ENCODE peak calls at places on chromosome 3, in six cellular contexts. U is ovary, Q is HepG2, F is A549, L is tibial artery, I is heart right ventricle. T is an unnamed sample.

GRCh38 chr3:8713901-8714759 is 19.5 kb upstream of the CAV3 start:
- DNase-seq in F (peak), Q (peak), U (no peak), L (no peak), I (no peak), T (no peak)

GRCh38 chr3:171356251-171356650 is 104.0 kb downstream of the TNIK start:
- DNase-seq in Q (no peak), I (no peak), U (no peak), F (no peak), L (no peak), T (no peak)

GRCh38 chr3:81985996-81986723 is 224.7 kb upstream of the GBE1 start:
- DNase-seq in U (no peak), L (no peak), Q (peak), I (no peak), F (no peak), T (no peak)

GRCh38 chr3:54837964-54838363 is 89.9 kb downstream of the LRTM1 start:
- DNase-seq in U (no peak), L (no peak), I (no peak), F (no peak), Q (no peak), T (no peak)

GRCh38 chr3:57043518-57043917 is 16.9 kb upstream of the SPATA12 start:
- DNase-seq in I (no peak), Q (no peak), F (no peak), L (no peak), U (no peak), T (no peak)

GRCh38 chr3:30689202-30689641 is 82.8 kb downstream of the TGFBR2 start:
- DNase-seq in I (peak), Q (no peak), L (peak), U (peak), F (peak), T (no peak)

GRCh38 chr3:122975163-122975923 is 52.2 kb downstream of the SEMA5B start:
- DNase-seq in Q (no peak), F (no peak), L (no peak), I (no peak), U (peak), T (no peak)

GRCh38 chr3:47512416-47513124 is 942 bp downstream of the ELP6 start:
- DNase-seq in Q (no peak), F (no peak), L (peak), U (peak), I (peak), T (no peak)

GRCh38 chr3:38009807-38010591 is 19.4 kb downstream of the VILL start:
- DNase-seq in Q (no peak), U (no peak), L (no peak), F (no peak), I (no peak), T (no peak)

GRCh38 chr3:111764645-111765091 is 94.4 kb upstream of the PHLDB2 start:
- DNase-seq in U (no peak), F (no peak), Q (peak), L (no peak), I (no peak), T (peak)

GRCh38 chr3:123841476-123842238 is 42.5 kb downstream of the MYLK start:
- DNase-seq in U (no peak), I (no peak), L (no peak), Q (no peak), F (no peak), T (no peak)

GRCh38 chr3:142649996-142650693 is 54.0 kb downstream of the PLS1 start:
- DNase-seq in L (no peak), U (no peak), Q (no peak), I (no peak), F (no peak), T (no peak)

GRCh38 chr3:95134693-95135375 is 1072.0 kb downstream of the NSUN3 start:
- DNase-seq in Q (no peak), F (no peak), I (no peak), L (no peak), U (no peak), T (no peak)

GRCh38 chr3:6791161-6791560 is 69.8 kb upstream of the GRM7 start:
- DNase-seq in F (no peak), U (no peak), Q (no peak), L (no peak), I (no peak), T (no peak)

GRCh38 chr3:132347095-132347494 is 29.9 kb downstream of the ACP3 start:
- DNase-seq in U (no peak), F (no peak), I (no peak), L (no peak), Q (peak), T (no peak)

GRCh38 chr3:131658771-131659170 is 156.0 kb upstream of the MRPL3 start:
- DNase-seq in I (no peak), U (no peak), L (no peak), F (no peak), Q (no peak), T (no peak)

GRCh38 chr3:107756649-107757048 is 233.9 kb downstream of the BBX start:
- DNase-seq in L (no peak), I (no peak), F (no peak), U (no peak), Q (no peak), T (no peak)

GRCh38 chr3:152595975-152596832 is 238.7 kb upstream of the P2RY1 start:
- DNase-seq in U (peak), L (peak), Q (peak), I (no peak), F (no peak), T (peak)

GRCh38 chr3:184040010-184040409 is 8.5 kb downstream of the HTR3D start:
- DNase-seq in L (no peak), U (no peak), Q (peak), I (no peak), F (peak), T (no peak)

GRCh38 chr3:114623420-114624046 is 329.7 kb downstream of the TIGIT start:
- DNase-seq in I (no peak), Q (peak), L (no peak), U (peak), F (no peak), T (no peak)

GRCh38 chr3:111858641-111859040 is 424 bp upstream of the PHLDB2 start:
- DNase-seq in F (no peak), I (no peak), U (no peak), L (no peak), Q (no peak), T (no peak)

GRCh38 chr3:74711913-74712512 is 97.6 kb upstream of the CNTN3 start:
- DNase-seq in Q (no peak), F (no peak), I (no peak), U (no peak), L (no peak), T (no peak)

GRCh38 chr3:46712191-46713047 is 5.2 kb downstream of the PRSS50 start:
- DNase-seq in F (no peak), I (peak), U (peak), L (no peak), Q (no peak), T (no peak)

GRCh38 chr3:43869491-43869890 is 178.8 kb downstream of the ABHD5 start:
- DNase-seq in F (no peak), U (no peak), Q (no peak), L (no peak), I (no peak), T (no peak)

GRCh38 chr3:104604326-104605010 is 762.2 kb upstream of the ALCAM start:
- DNase-seq in I (no peak), U (no peak), L (no peak), Q (no peak), F (no peak), T (peak)

GRCh38 chr3:7978104-7978457 is 523.5 kb upstream of the LMCD1 start:
- DNase-seq in I (peak), L (no peak), Q (no peak), F (no peak), U (no peak), T (no peak)

GRCh38 chr3:58719684-58720083 is 53.1 kb upstream of the FAM3D start:
- DNase-seq in Q (peak), L (no peak), I (no peak), U (no peak), F (no peak), T (no peak)

GRCh38 chr3:10772230-10773161 is 43.5 kb upstream of the SLC6A11 start:
- DNase-seq in F (peak), L (no peak), Q (peak), I (no peak), U (no peak), T (no peak)

GRCh38 chr3:143084856-143085731 is 34.5 kb upstream of the CHST2 start:
- DNase-seq in L (no peak), Q (no peak), U (no peak), F (no peak), I (no peak), T (peak)

GRCh38 chr3:61924065-61924740 is 362.8 kb downstream of the PTPRG start:
- DNase-seq in U (no peak), F (no peak), I (peak), L (no peak), Q (no peak), T (no peak)

GRCh38 chr3:130414457-130414856 is 69.0 kb downstream of the COL6A5 start:
- DNase-seq in L (no peak), I (no peak), Q (no peak), U (no peak), F (no peak), T (no peak)

GRCh38 chr3:162390891-162391290 is 894.3 kb downstream of the OTOL1 start:
- DNase-seq in Q (no peak), F (peak), U (no peak), I (no peak), L (no peak), T (peak)

GRCh38 chr3:10561942-10562565 is 56.7 kb upstream of the ATP2B2 start:
- DNase-seq in F (no peak), U (no peak), L (no peak), Q (no peak), I (no peak), T (no peak)

DNA sequence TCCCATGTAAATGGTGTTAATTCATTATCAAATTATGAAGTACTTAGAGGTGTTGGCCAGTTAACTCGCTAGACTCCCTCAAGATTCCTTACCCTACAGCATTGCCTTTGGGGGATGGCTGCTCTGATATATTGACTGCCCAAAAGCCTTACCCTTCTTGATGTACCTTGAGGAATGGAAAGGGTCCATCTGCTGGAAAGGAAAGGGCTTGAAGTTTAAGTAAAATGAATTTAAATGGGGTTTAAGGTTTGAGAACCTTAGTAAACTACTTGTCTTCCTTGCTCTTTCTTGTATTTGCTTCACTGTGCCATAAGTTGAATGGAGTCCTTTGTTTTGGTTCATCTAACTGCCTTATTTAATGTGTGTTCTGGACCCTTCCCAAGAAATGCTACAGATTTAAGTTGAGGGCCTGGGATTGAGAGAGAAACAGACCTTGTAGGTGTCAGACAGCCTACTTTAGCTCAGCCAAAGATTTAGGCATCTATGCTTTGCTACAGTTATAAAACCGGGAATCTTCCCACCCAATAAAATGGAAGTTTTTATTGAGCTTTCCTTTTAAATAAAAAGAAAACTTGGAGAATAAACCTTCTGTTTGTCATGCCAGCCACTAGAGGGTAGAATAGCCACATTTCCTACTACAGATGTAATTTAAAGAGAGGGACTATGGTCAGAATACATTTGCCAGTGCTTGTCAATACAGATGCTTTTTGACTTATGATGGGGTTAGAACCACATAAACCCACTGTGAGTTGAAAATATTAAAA is 25.3 kb downstream of the CMSS1 start:
- DNase-seq in U (no peak), Q (peak), F (no peak), I (no peak), L (no peak), T (peak)
- H3K4me3 ChIP-seq in U (no peak), Q (no peak), F (no peak), I (no peak), L (no peak), T (no peak)

GRCh38 chr3:14466179-14466903 is 63.9 kb downstream of the SLC6A6 start:
- DNase-seq in U (no peak), L (no peak), I (no peak), Q (no peak), F (no peak), T (no peak)
- TF ChIP-seq CTCF in U (no peak), L (no peak), I (no peak), Q (no peak), F (no peak), T (no peak)

DNA sequence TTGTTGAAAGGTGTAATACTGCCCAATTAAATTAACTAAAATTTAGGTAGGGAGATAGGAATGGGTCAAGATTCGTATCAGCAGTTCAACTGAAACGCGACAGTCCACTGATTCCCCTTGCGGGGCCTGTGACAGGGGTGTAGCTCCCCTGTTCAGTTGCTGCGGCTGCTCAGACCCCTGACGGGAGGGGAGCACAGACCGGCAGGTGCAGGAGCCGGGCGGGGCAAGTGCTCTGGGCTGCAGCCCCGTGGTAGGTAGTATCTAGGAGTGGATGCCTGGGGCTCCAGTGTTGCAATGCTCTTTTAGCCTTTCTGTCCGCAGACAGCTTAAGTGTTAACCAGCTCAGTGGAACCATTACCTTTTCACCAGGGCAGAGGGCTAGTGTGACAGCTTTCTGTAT is 164.9 kb downstream of the ROBO2 start:
- DNase-seq in L (no peak), U (no peak), I (no peak), Q (no peak), F (no peak), T (no peak)
- H3K4me3 ChIP-seq in L (no peak), U (no peak), I (no peak), Q (no peak), F (no peak), T (no peak)

GRCh38 chr3:149367021-149367840 is 10.2 kb downstream of the TM4SF1 start:
- DNase-seq in Q (peak), F (peak), U (no peak), L (no peak), I (no peak), T (no peak)
- TF ChIP-seq CTCF in Q (no peak), F (no peak), U (no peak), L (no peak), I (no peak), T (no peak)

DNA sequence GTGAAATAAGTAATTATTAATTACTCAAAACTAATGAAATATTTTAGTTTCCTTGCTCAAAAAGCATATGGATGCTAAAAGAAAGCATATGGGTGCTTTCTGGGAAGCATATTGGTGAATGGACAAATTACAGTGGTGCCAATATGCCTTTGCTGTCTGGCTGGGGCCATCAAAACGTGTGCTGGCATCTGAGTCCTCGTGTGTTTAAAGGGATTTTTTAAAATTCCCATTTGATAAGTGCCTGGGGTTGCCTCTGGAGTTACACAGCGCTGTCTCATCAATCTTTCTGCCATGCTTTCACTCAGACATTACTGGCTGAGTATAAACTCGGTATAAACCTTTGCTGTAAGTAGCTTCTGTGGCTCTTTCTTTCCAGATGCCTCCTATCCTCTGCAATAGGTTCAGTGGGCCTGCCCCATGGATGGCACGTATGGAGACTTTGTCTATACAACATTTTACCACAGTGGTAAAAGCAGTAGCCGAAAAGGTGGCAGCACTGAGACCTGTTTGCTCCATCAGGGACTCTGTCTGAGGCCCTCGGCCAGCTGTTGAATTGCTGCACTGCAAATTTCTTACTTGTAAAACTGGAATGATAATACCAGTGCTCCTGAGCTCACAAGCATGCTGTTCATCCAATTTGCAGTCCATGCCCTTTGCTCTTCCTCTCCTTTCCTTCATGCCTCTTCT is 195.5 kb downstream of the LPP start:
- DNase-seq in I (no peak), L (no peak), Q (no peak), F (no peak), U (peak), T (no peak)
- H3K4me3 ChIP-seq in I (no peak), L (no peak), Q (no peak), F (no peak), U (no peak), T (no peak)

DNA sequence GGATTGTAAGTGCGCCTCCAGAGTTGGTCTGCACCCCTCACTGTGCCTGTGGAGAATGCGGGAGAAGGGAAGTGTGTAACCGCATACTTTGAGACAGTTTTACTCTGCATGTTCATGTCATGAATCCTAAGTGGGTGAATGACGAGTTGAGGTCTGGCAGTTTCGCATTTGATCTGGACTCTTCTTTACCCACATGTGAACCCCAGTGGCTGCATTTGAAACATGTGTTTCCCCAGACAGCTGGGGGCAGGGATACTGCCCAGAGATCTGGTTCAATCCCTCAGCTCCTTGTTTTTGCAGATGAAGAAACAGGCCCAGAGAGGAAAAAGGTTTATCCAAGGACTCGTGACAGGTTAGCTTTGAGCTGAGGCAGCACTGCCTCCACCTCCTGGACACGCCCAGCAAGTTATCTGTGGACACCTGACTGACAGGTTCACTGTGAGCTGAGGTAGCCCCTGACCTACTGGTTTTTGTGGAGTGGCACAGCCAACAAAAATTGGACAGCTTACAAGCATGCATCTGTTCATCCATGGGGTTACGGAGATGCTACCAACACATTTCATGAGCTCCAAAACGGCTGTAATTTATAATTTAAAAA is 207.3 kb downstream of the XXYLT1 start:
- DNase-seq in Q (no peak), U (no peak), I (no peak), L (no peak), F (no peak), T (no peak)
- TF ChIP-seq CTCF in Q (no peak), U (no peak), I (no peak), L (no peak), F (no peak), T (no peak)

DNA sequence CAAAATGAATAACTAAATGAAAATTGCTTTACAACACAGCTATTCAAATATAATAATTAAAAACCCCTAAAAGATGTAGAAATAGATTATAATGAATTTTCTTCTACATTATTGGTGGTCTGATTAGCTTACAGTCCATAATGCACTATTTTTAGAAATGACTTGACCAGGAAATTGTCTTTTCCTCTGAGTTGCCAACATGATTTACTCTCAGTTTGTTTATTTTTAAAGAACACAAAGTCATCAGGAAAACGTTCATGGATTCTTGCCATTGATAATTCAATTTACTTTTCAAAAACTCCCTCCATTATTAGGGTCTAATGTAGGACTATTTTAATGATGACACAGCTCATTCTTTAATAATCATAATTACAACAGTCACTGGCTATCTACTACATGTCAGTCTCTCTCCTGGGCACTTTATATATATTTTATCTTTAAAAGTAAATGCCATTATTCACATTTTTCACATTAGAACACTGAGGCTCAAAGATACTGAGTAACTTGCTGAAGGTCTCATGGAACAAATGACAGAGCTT is 1.1 kb downstream of the TM4SF18 start:
- DNase-seq in I (no peak), L (no peak), U (no peak), F (no peak), Q (no peak), T (no peak)
- H3K4me3 ChIP-seq in I (peak), L (no peak), U (no peak), F (peak), Q (no peak), T (no peak)

T was measured in HFF-Myc.